ENCODE peak calls at places on chromosomes 12 and 14, in eight cellular contexts. F is endothelial cell of umbilical vein; Y is cardiac muscle cell; X is CD4-positive, alpha-beta T cell; E is MM.1S; M is PC-9; Z is SK-N-SH; N is mammary epithelial cell. W is an unnamed sample.

GRCh38 chr12:118126119-118126757 is 9.7 kb upstream of the PEBP1 start:
- DNase-seq in N (no peak), E (no peak), Y (no peak), F (no peak), X (no peak), M (no peak), Z (no peak), W (no peak)

GRCh38 chr12:122665349-122665748 is 37.8 kb downstream of the HCAR2 start:
- DNase-seq in X (no peak), Y (no peak), F (no peak), M (no peak), Z (no peak), N (no peak), E (no peak), W (no peak)

GRCh38 chr14:69870613-69871012 is 8.6 kb upstream of the SMOC1 start:
- DNase-seq in X (no peak), Z (no peak), F (no peak), M (no peak), Y (no peak), N (no peak), E (no peak), W (no peak)

GRCh38 chr12:93025145-93026103 is 96.3 kb upstream of the EEA1 start:
- DNase-seq in N (peak; percentile 58), M (no peak), X (no peak), E (peak; percentile 74), F (peak; percentile 79), Y (peak; percentile 60), Z (peak; percentile 28), W (no peak)

GRCh38 chr12:58889557-58889956 is 30.7 kb downstream of the LRIG3 start:
- DNase-seq in M (no peak), X (no peak), Z (no peak), F (no peak), E (no peak), N (no peak), Y (no peak), W (no peak)

GRCh38 chr12:29673346-29673745 is 110.4 kb downstream of the TMTC1 start:
- DNase-seq in F (peak; percentile 44), E (no peak), X (no peak), N (peak; percentile 24), Z (no peak), M (no peak), Y (no peak), W (no peak)

GRCh38 chr12:19431407-19432308 is 7.6 kb upstream of the AEBP2 start:
- DNase-seq in Y (no peak), F (peak; percentile 75), N (peak; percentile 90), Z (no peak), M (peak; percentile 68), E (no peak), X (no peak), W (peak; percentile 80)

GRCh38 chr14:92903359-92903758 is 19.6 kb upstream of the CHGA start:
- DNase-seq in Z (no peak), X (no peak), M (no peak), N (no peak), E (no peak), F (no peak), Y (no peak), W (no peak)

GRCh38 chr12:5872745-5873144 is 72.3 kb downstream of the ANO2 start:
- DNase-seq in Y (peak; percentile 36), N (no peak), Z (no peak), X (no peak), M (no peak), F (no peak), E (no peak), W (no peak)

GRCh38 chr12:123705935-123706334 is 6.2 kb upstream of the ATP6V0A2 start:
- DNase-seq in E (no peak), M (no peak), F (no peak), Y (no peak), X (no peak), Z (peak; percentile 25), N (no peak), W (no peak)

GRCh38 chr12:50926415-50926814 is 25.9 kb upstream of the HIGD1C start:
- DNase-seq in F (peak; percentile 10), Z (no peak), N (no peak), M (no peak), X (no peak), E (no peak), Y (no peak), W (no peak)
- H3K27ac ChIP-seq in F (no peak overlapping the region), Z (peak overlapping the region; percentile 8), N (no peak overlapping the region), M (no peak overlapping the region), X (no peak overlapping the region), E (peak overlapping the region; percentile 94), Y (no peak overlapping the region), W (no peak overlapping the region)

GRCh38 chr12:70045514-70045913 is 197.7 kb upstream of the CNOT2 start:
- DNase-seq in F (no peak), Z (no peak), X (no peak), M (no peak), E (no peak), N (peak; percentile 9), Y (no peak), W (no peak)

GRCh38 chr12:70052476-70052875 is 190.8 kb upstream of the CNOT2 start:
- DNase-seq in Y (no peak), F (no peak), E (no peak), X (no peak), Z (no peak), M (no peak), N (no peak), W (no peak)

GRCh38 chr12:70048521-70049245 is 194.6 kb upstream of the CNOT2 start:
- DNase-seq in N (no peak), M (no peak), Y (no peak), E (peak; percentile 70), Z (no peak), X (no peak), F (no peak), W (no peak)

GRCh38 chr12:70052931-70053497 is 190.2 kb upstream of the CNOT2 start:
- DNase-seq in M (peak; percentile 59), X (no peak), E (no peak), N (peak; percentile 84), F (peak; percentile 63), Y (no peak), Z (no peak), W (peak; percentile 34)

GRCh38 chr12:70049596-70050360 is 193.5 kb upstream of the CNOT2 start:
- DNase-seq in M (peak; percentile 49), X (no peak), Z (no peak), Y (no peak), F (no peak), N (peak; percentile 88), E (peak; percentile 87), W (peak; percentile 55)
- H3K27ac ChIP-seq in M (peak overlapping the region; percentile 83), X (no peak overlapping the region), Z (no peak overlapping the region), Y (no peak overlapping the region), F (no peak overlapping the region), N (no peak overlapping the region), E (peak overlapping the region; percentile 93), W (peak overlapping the region; percentile 90)

GRCh38 chr12:54029529-54030441 is 1.5 kb downstream of the HOXC6 start:
- DNase-seq in F (no peak), M (no peak), Z (no peak), N (no peak), Y (no peak), E (no peak), X (no peak), W (no peak)
- H3K27ac ChIP-seq in F (no peak overlapping the region), M (no peak overlapping the region), Z (no peak overlapping the region), N (no peak overlapping the region), Y (no peak overlapping the region), E (no peak overlapping the region), X (no peak overlapping the region), W (no peak overlapping the region)

GRCh38 chr14:90053044-90053443 is 8.8 kb upstream of the KCNK13 start:
- DNase-seq in N (no peak), Z (no peak), X (no peak), F (no peak), E (no peak), Y (no peak), M (no peak), W (no peak)
- H3K27ac ChIP-seq in N (no peak overlapping the region), Z (no peak overlapping the region), X (no peak overlapping the region), F (no peak overlapping the region), E (no peak overlapping the region), Y (no peak overlapping the region), M (no peak overlapping the region), W (no peak overlapping the region)

DNA sequence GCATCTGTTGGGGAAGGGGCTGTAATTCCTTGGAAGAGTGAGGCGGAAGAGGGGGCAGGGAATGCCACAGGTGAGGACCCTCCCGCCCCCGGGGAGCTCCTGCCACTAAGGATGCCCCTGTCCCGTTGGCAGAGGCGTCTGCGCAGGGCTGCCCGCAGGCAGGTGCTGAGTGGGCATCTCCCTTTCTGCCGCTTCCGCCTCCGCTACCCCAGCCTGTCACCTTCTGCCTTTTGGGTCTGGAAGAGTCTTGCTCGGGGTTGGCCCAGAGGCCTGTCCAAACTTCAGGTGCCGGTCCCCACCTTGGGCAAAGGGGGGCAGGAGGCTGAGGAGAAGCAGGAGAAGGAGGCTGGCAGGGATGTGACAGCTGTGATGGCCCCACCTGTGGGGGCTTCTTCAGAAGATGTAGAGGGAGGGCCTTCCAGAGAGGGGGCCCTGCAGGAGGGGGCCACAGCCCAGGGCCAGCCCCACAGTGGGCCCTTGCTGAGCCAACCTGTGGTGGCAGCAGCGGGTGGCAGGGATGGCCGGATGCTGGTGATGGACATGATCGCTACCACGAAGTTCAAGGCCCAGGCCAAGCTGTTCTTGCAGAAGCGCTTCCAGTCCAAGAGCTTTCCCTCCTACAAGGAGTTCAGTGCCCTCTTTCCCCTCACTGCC is 10.0 kb downstream of the VRTN start:
- DNase-seq in N (no peak), E (no peak), F (no peak), X (no peak), Z (no peak), Y (no peak), M (no peak), W (no peak)
- H3K27ac ChIP-seq in N (no peak overlapping the region), E (no peak overlapping the region), F (no peak overlapping the region), X (no peak overlapping the region), Z (no peak overlapping the region), Y (no peak overlapping the region), M (no peak overlapping the region), W (no peak overlapping the region)

GRCh38 chr14:88974991-88975835 is 150.8 kb downstream of the TTC8 start:
- DNase-seq in Y (no peak), X (no peak), M (no peak), F (no peak), E (no peak), Z (no peak), N (no peak), W (no peak)
- H3K27ac ChIP-seq in Y (no peak overlapping the region), X (no peak overlapping the region), M (no peak overlapping the region), F (no peak overlapping the region), E (no peak overlapping the region), Z (peak overlapping the region; percentile 31), N (no peak overlapping the region), W (no peak overlapping the region)